ENCODE peak calls at places on chromosome 4, in nine cellular contexts. One of them, this sample, is unnamed. For H3K27me3 and H3K36me3, the result is how much of the 10 kb centered on the place peaks cover.

GRCh38 chr4:132003593-132003992 is 1145.5 kb upstream of the PCDH10 start:
- DNase-seq in MM.1S: no peak
- DNase-seq in IMR-90: no peak
- DNase-seq in GM23338: no peak
- DNase-seq in left ventricle myocardium inferior: no peak
- DNase-seq in upper lobe of right lung: no peak
- DNase-seq in transverse colon: no peak
- DNase-seq in GM23248: no peak
- DNase-seq in HCT116: no peak
- DNase-seq in this sample: no peak

GRCh38 chr4:71857713-71858451 is 74.0 kb upstream of the GC start:
- DNase-seq in MM.1S: no peak
- DNase-seq in IMR-90: no peak
- DNase-seq in GM23338: peak
- DNase-seq in left ventricle myocardium inferior: no peak
- DNase-seq in upper lobe of right lung: no peak
- DNase-seq in transverse colon: no peak
- DNase-seq in GM23248: no peak
- DNase-seq in HCT116: no peak
- DNase-seq in this sample: peak

GRCh38 chr4:173318648-173319211 is 15.4 kb downstream of the HMGB2 start:
- DNase-seq in MM.1S: peak
- DNase-seq in IMR-90: peak
- DNase-seq in GM23338: peak
- DNase-seq in left ventricle myocardium inferior: no peak
- DNase-seq in upper lobe of right lung: no peak
- DNase-seq in transverse colon: no peak
- DNase-seq in GM23248: peak
- DNase-seq in HCT116: peak
- DNase-seq in this sample: no peak

GRCh38 chr4:98620087-98620784 is 38.2 kb downstream of the TSPAN5 start:
- DNase-seq in MM.1S: no peak
- DNase-seq in IMR-90: no peak
- DNase-seq in GM23338: no peak
- DNase-seq in left ventricle myocardium inferior: no peak
- DNase-seq in upper lobe of right lung: no peak
- DNase-seq in transverse colon: no peak
- DNase-seq in GM23248: no peak
- DNase-seq in HCT116: no peak
- DNase-seq in this sample: no peak

GRCh38 chr4:152935661-152936445 is at the start of gene FHDC1:
- DNase-seq in MM.1S: peak
- DNase-seq in IMR-90: no peak
- DNase-seq in GM23338: peak
- DNase-seq in left ventricle myocardium inferior: no peak
- DNase-seq in upper lobe of right lung: peak
- DNase-seq in transverse colon: peak
- DNase-seq in GM23248: peak
- DNase-seq in HCT116: peak
- DNase-seq in this sample: peak

GRCh38 chr4:22672519-22672918 is 20.2 kb upstream of the GBA3 start:
- DNase-seq in MM.1S: no peak
- DNase-seq in IMR-90: no peak
- DNase-seq in GM23338: no peak
- DNase-seq in left ventricle myocardium inferior: no peak
- DNase-seq in upper lobe of right lung: no peak
- DNase-seq in transverse colon: no peak
- DNase-seq in GM23248: no peak
- DNase-seq in HCT116: no peak
- DNase-seq in this sample: no peak

GRCh38 chr4:145189981-145190380 is 9.6 kb upstream of the OTUD4 start:
- DNase-seq in MM.1S: no peak
- DNase-seq in IMR-90: peak
- DNase-seq in GM23338: no peak
- DNase-seq in left ventricle myocardium inferior: no peak
- DNase-seq in upper lobe of right lung: no peak
- DNase-seq in transverse colon: no peak
- DNase-seq in GM23248: no peak
- DNase-seq in HCT116: no peak
- DNase-seq in this sample: no peak

GRCh38 chr4:139223682-139224317 is 46.8 kb upstream of the ELF2 start:
- DNase-seq in MM.1S: no peak
- DNase-seq in IMR-90: peak
- DNase-seq in GM23338: no peak
- DNase-seq in left ventricle myocardium inferior: peak
- DNase-seq in upper lobe of right lung: no peak
- DNase-seq in transverse colon: no peak
- DNase-seq in GM23248: peak
- DNase-seq in HCT116: no peak
- DNase-seq in this sample: no peak

GRCh38 chr4:90174622-90175023 is 47.4 kb downstream of the CCSER1 start:
- DNase-seq in MM.1S: peak
- DNase-seq in IMR-90: no peak
- DNase-seq in GM23338: peak
- DNase-seq in left ventricle myocardium inferior: no peak
- DNase-seq in upper lobe of right lung: no peak
- DNase-seq in transverse colon: no peak
- DNase-seq in GM23248: no peak
- DNase-seq in HCT116: peak
- DNase-seq in this sample: no peak

GRCh38 chr4:127400736-127401346 is 231.9 kb upstream of the INTU start:
- DNase-seq in MM.1S: peak
- DNase-seq in IMR-90: peak
- DNase-seq in GM23338: peak
- DNase-seq in left ventricle myocardium inferior: peak
- DNase-seq in upper lobe of right lung: no peak
- DNase-seq in transverse colon: peak
- DNase-seq in GM23248: peak
- DNase-seq in HCT116: peak
- DNase-seq in this sample: peak

GRCh38 chr4:139014391-139015268 is 951 bp upstream of the NOCT start:
- DNase-seq in MM.1S: peak
- DNase-seq in IMR-90: peak
- DNase-seq in GM23338: peak
- DNase-seq in left ventricle myocardium inferior: no peak
- DNase-seq in upper lobe of right lung: no peak
- DNase-seq in transverse colon: no peak
- DNase-seq in GM23248: peak
- DNase-seq in HCT116: peak
- DNase-seq in this sample: peak

GRCh38 chr4:112327950-112328349 is 30.8 kb downstream of the ALPK1 start:
- DNase-seq in MM.1S: peak
- DNase-seq in IMR-90: peak
- DNase-seq in GM23338: peak
- DNase-seq in left ventricle myocardium inferior: no peak
- DNase-seq in upper lobe of right lung: no peak
- DNase-seq in transverse colon: no peak
- DNase-seq in GM23248: peak
- DNase-seq in HCT116: peak
- DNase-seq in this sample: peak

GRCh38 chr4:20490734-20491133 is 209.5 kb upstream of the PACRGL start:
- DNase-seq in MM.1S: no peak
- DNase-seq in IMR-90: no peak
- DNase-seq in GM23338: peak
- DNase-seq in left ventricle myocardium inferior: no peak
- DNase-seq in upper lobe of right lung: no peak
- DNase-seq in transverse colon: no peak
- DNase-seq in GM23248: no peak
- DNase-seq in HCT116: no peak
- DNase-seq in this sample: peak

GRCh38 chr4:114077610-114078009 is 98.2 kb upstream of the ARSJ start:
- DNase-seq in MM.1S: no peak
- DNase-seq in IMR-90: peak
- DNase-seq in GM23338: no peak
- DNase-seq in left ventricle myocardium inferior: no peak
- DNase-seq in upper lobe of right lung: no peak
- DNase-seq in transverse colon: no peak
- DNase-seq in GM23248: peak
- DNase-seq in HCT116: peak
- DNase-seq in this sample: no peak

GRCh38 chr4:37540486-37540885 is 145.7 kb downstream of the RELL1 start:
- DNase-seq in MM.1S: no peak
- DNase-seq in IMR-90: no peak
- DNase-seq in GM23338: peak
- DNase-seq in left ventricle myocardium inferior: no peak
- DNase-seq in upper lobe of right lung: no peak
- DNase-seq in transverse colon: no peak
- DNase-seq in GM23248: no peak
- DNase-seq in HCT116: no peak
- DNase-seq in this sample: peak
- H3K27me3 ChIP-seq in MM.1S: under half
- H3K27me3 ChIP-seq in IMR-90: under half
- H3K27me3 ChIP-seq in GM23338: under half
- H3K27me3 ChIP-seq in left ventricle myocardium inferior: under half
- H3K27me3 ChIP-seq in upper lobe of right lung: under half
- H3K27me3 ChIP-seq in transverse colon: under half
- H3K27me3 ChIP-seq in GM23248: under half
- H3K27me3 ChIP-seq in HCT116: under half
- H3K27me3 ChIP-seq in this sample: under half

GRCh38 chr4:2833671-2834000 is 10.0 kb upstream of the ADD1 start:
- DNase-seq in MM.1S: no peak
- DNase-seq in IMR-90: no peak
- DNase-seq in GM23338: no peak
- DNase-seq in left ventricle myocardium inferior: peak
- DNase-seq in upper lobe of right lung: no peak
- DNase-seq in transverse colon: peak
- DNase-seq in GM23248: no peak
- DNase-seq in HCT116: no peak
- DNase-seq in this sample: no peak

GRCh38 chr4:2830632-2831610 is 12.7 kb upstream of the ADD1 start:
- DNase-seq in MM.1S: no peak
- DNase-seq in IMR-90: no peak
- DNase-seq in GM23338: no peak
- DNase-seq in left ventricle myocardium inferior: peak
- DNase-seq in upper lobe of right lung: no peak
- DNase-seq in transverse colon: peak
- DNase-seq in GM23248: no peak
- DNase-seq in HCT116: no peak
- DNase-seq in this sample: no peak

GRCh38 chr4:2831611-2832308 is 11.9 kb upstream of the ADD1 start:
- DNase-seq in MM.1S: no peak
- DNase-seq in IMR-90: no peak
- DNase-seq in GM23338: no peak
- DNase-seq in left ventricle myocardium inferior: peak
- DNase-seq in upper lobe of right lung: no peak
- DNase-seq in transverse colon: peak
- DNase-seq in GM23248: no peak
- DNase-seq in HCT116: no peak
- DNase-seq in this sample: peak

GRCh38 chr4:2832981-2833670 is 10.5 kb upstream of the ADD1 start:
- DNase-seq in MM.1S: no peak
- DNase-seq in IMR-90: no peak
- DNase-seq in GM23338: no peak
- DNase-seq in left ventricle myocardium inferior: peak
- DNase-seq in upper lobe of right lung: no peak
- DNase-seq in transverse colon: peak
- DNase-seq in GM23248: no peak
- DNase-seq in HCT116: no peak
- DNase-seq in this sample: peak

DNA sequence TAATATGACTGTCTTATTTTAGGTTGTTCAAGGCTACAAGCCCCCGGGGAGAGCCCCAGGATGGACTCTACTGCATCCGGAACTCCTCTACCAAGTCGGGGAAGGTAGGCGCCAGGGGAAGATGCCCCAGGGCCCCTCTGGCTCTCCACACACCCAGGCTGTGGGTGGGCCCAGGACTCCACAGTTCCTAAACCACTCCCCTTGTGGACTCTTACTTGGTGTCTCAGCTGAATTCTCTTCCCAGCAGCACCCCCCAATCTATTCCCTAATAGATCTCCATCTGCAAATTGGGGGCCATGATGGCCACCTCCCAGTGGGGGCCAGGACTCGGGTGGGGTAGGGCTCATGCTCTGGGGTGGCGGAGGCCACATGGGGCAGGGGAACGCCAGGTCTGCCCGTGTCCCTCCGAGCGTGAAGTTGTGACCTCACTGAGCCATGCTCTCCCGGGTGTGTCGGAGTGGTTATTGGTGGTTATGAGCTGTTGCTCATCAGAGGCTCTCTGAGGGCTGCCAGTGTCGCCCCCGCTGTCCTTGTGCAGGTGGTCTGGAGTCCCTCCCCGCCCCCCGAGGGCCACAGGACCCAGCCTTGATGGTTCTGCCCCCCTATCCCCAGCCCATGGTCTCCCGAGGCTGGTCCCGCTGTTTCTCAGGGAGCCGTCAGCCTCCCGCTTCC is 11.2 kb upstream of the ADD1 start:
- DNase-seq in MM.1S: no peak
- DNase-seq in IMR-90: no peak
- DNase-seq in GM23338: no peak
- DNase-seq in left ventricle myocardium inferior: peak
- DNase-seq in upper lobe of right lung: no peak
- DNase-seq in transverse colon: peak
- DNase-seq in GM23248: no peak
- DNase-seq in HCT116: no peak
- DNase-seq in this sample: peak
- H3K36me3 ChIP-seq in MM.1S: under half
- H3K36me3 ChIP-seq in IMR-90: half or more
- H3K36me3 ChIP-seq in GM23338: under half
- H3K36me3 ChIP-seq in left ventricle myocardium inferior: half or more
- H3K36me3 ChIP-seq in upper lobe of right lung: half or more
- H3K36me3 ChIP-seq in transverse colon: under half
- H3K36me3 ChIP-seq in GM23248: under half
- H3K36me3 ChIP-seq in HCT116: under half
- H3K36me3 ChIP-seq in this sample: under half

GRCh38 chr4:73520821-73521220 is 39.3 kb downstream of the AFM start:
- DNase-seq in MM.1S: no peak
- DNase-seq in IMR-90: peak
- DNase-seq in GM23338: peak
- DNase-seq in left ventricle myocardium inferior: no peak
- DNase-seq in upper lobe of right lung: no peak
- DNase-seq in transverse colon: no peak
- DNase-seq in GM23248: peak
- DNase-seq in HCT116: no peak
- DNase-seq in this sample: peak
- H3K4me3 ChIP-seq in MM.1S: no peak
- H3K4me3 ChIP-seq in IMR-90: no peak
- H3K4me3 ChIP-seq in GM23338: no peak
- H3K4me3 ChIP-seq in left ventricle myocardium inferior: no peak
- H3K4me3 ChIP-seq in upper lobe of right lung: no peak
- H3K4me3 ChIP-seq in transverse colon: no peak
- H3K4me3 ChIP-seq in GM23248: no peak
- H3K4me3 ChIP-seq in HCT116: no peak
- H3K4me3 ChIP-seq in this sample: no peak

DNA sequence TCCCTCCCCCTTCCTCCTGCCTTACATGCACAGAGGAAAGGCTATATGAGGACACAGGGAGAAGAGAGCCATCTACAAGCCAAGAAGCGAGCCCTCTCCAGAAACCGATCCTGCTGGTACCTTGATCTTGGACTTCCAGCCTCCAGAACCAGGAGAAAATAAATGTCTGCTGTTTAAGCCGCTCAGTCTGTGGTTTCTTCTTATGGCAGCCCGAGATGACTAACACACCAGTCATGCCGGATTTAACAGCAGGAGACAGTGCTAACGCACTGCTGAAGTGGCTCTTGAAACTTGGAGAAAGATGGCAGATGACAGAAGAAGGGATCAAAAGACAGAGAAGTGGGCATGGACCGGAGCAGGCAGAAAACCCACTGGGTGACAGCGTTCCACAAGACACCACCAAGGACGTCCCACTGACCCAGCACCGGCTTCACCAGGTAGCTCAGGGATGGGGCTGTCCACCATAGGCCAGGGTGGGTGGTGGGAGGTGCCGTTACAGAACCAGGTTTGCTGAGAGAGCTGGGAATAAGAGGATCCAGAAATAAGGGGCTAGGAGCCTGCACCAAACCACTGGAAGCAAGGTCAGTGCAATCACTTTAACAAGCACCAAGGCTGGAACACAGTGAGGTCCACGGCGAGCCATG is 6.2 kb upstream of the MAN2B2 start:
- DNase-seq in MM.1S: no peak
- DNase-seq in IMR-90: peak
- DNase-seq in GM23338: no peak
- DNase-seq in left ventricle myocardium inferior: no peak
- DNase-seq in upper lobe of right lung: no peak
- DNase-seq in transverse colon: no peak
- DNase-seq in GM23248: peak
- DNase-seq in HCT116: peak
- DNase-seq in this sample: no peak
- H3K27me3 ChIP-seq in MM.1S: half or more
- H3K27me3 ChIP-seq in IMR-90: under half
- H3K27me3 ChIP-seq in GM23338: under half
- H3K27me3 ChIP-seq in left ventricle myocardium inferior: under half
- H3K27me3 ChIP-seq in upper lobe of right lung: under half
- H3K27me3 ChIP-seq in transverse colon: under half
- H3K27me3 ChIP-seq in GM23248: under half
- H3K27me3 ChIP-seq in HCT116: under half
- H3K27me3 ChIP-seq in this sample: under half

This sample was measured in H7.